ENCODE peak calls at places on chromosomes 4 and X, in seven cellular contexts. W is SK-N-SH; V is cardiac muscle cell; N is HCT116; Q is PC-9; O is colonic mucosa; Y is CD8-positive, alpha-beta T cell. X is an unnamed sample.

GRCh38 chr4:185254434-185254833 is 45.0 kb downstream of the SNX25 start:
- DNase-seq in W (no peak), Y (no peak), N (no peak), V (no peak), Q (no peak), O (no peak), X (peak; percentile 56)

GRCh38 chr4:125225806-125226205 is 88.9 kb upstream of the FAT4 start:
- DNase-seq in O (no peak), W (no peak), Y (no peak), N (no peak), V (no peak), Q (no peak), X (no peak)

GRCh38 chr4:687048-687974 is 1.6 kb downstream of the SLC49A3 start:
- DNase-seq in O (peak; percentile 92), Q (peak; percentile 89), W (peak; percentile 47), V (no peak), Y (no peak), N (peak; percentile 66), X (peak; percentile 88)

GRCh38 chr4:151798678-151799416 is 38.0 kb upstream of the GATB start:
- DNase-seq in N (no peak), V (no peak), Q (no peak), W (no peak), Y (no peak), O (no peak), X (no peak)

GRCh38 chr4:109043286-109043685 is 259.2 kb downstream of the COL25A1 start:
- DNase-seq in O (no peak), W (no peak), V (no peak), Y (no peak), Q (no peak), N (no peak), X (no peak)

GRCh38 chr4:62118558-62118957 is 918.4 kb downstream of the ADGRL3 start:
- DNase-seq in Q (no peak), V (no peak), N (no peak), Y (no peak), W (no peak), O (no peak), X (no peak)

GRCh38 chrX:153791104-153791852 is 2.9 kb downstream of the IDH3G start:
- DNase-seq in N (no peak), W (no peak), Q (no peak), O (no peak), Y (no peak), V (no peak), X (no peak)

GRCh38 chr4:89283226-89283974 is 24.2 kb downstream of the GPRIN3 start:
- DNase-seq in V (no peak), N (no peak), Q (no peak), Y (peak; percentile 37), W (no peak), O (peak; percentile 65), X (peak; percentile 69)

GRCh38 chrX:53831662-53832635 is 145.4 kb upstream of the HUWE1 start:
- DNase-seq in N (peak; percentile 28), W (peak; percentile 45), Y (peak; percentile 9), O (peak; percentile 29), Q (peak; percentile 62), V (peak; percentile 10), X (peak; percentile 29)

GRCh38 chr4:134243742-134244713 is 42.4 kb upstream of the PABPC4L start:
- DNase-seq in W (no peak), Y (no peak), Q (no peak), V (no peak), O (no peak), N (no peak), X (no peak)

GRCh38 chrX:70422886-70423336 is at the start of gene GDPD2:
- DNase-seq in O (peak; percentile 37), N (no peak), Y (no peak), Q (peak; percentile 31), V (peak; percentile 52), W (peak; percentile 46), X (peak; percentile 22)

GRCh38 chrX:87338510-87338909 is 179.1 kb upstream of the KLHL4 start:
- DNase-seq in O (no peak), N (no peak), V (peak; percentile 48), Y (no peak), Q (no peak), W (no peak), X (peak; percentile 53)
- TF ChIP-seq CTCF in O (no peak), N (no peak), V (peak; percentile 24), Y (no peak), Q (peak; percentile 32), W (peak; percentile 56), X (peak; percentile 33)

DNA sequence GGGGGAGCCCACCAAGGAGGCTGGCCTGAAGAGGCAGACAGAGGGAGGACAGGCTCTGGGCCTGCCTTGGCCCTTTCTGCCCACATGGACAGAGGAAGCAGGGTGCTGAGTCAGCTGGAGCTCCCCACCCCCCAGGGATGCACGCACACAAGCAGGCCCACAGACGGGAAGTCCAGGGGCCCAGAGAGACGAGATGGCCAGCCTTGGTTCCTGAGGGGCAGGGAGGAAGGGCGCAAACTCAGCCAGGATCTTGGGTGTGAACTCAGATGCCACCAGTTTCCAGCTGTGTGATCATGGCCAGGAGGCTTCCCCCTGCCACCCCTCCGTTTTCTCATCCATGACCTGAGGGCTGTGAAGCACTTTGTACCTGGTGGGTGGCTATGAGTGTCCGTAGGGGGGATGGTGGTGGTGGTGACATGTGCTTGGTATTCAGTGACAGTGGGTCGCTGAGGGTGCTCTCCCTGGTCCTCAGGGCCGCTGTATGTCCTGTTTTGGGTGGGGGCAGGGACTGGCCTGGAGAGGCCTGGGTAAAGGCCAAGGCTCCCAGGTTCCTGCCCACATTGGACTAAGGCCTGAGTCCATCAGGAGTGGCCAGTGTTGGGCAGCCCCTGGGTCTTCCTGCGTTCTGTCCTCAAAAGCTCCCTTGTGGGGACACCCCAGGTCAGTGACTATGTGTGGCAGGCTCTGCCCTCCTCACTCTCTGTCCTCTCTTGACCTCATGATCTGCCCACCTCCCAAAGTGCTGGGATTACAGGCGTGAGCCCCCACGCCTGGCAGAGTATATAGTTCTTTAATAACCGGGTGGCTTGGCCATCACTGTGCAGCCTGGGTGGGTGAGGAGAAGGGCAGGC is 2.0 kb downstream of the SH3BP2 start:
- DNase-seq in Q (no peak), Y (no peak), N (no peak), W (no peak), O (peak; percentile 61), V (no peak), X (peak; percentile 86)
- H3K4me3 ChIP-seq in Q (peak overlapping the region; percentile 59), Y (no peak overlapping the region), N (no peak overlapping the region), W (peak overlapping the region; percentile 65), O (peak overlapping the region; percentile 78), V (no peak overlapping the region), X (peak overlapping the region; percentile 65)

DNA sequence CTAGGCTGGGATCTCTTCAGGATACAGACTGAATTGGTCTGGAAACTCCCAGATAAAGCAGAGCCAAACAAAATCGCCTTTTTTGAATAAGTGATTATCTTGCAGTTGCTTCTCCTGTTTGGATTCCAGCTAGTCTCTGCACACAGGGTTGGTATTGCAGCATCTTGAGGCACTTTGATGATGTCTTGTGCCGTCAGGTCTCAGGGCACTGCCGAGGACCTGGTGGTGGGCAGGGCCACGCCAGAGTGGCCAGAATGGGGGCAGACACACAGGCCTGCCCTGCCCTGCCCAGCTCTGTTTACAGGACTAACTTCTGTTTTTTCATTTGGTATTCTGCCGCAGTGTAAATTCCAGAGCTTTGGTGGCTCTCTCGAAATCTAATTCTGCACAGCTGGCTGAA is 276.1 kb downstream of the NR3C2 start:
- DNase-seq in W (no peak), O (no peak), Y (no peak), V (no peak), Q (no peak), N (no peak), X (peak; percentile 27)
- TF ChIP-seq CTCF in W (no peak), O (no peak), Y (no peak), V (no peak), Q (no peak), N (no peak), X (no peak)

GRCh38 chr4:78776729-78777555 is 792 bp downstream of the BMP2K start:
- DNase-seq in N (peak; percentile 28), Q (peak; percentile 11), W (peak; percentile 54), Y (peak; percentile 25), V (peak; percentile 56), O (peak; percentile 62), X (peak; percentile 56)

GRCh38 chr4:78779280-78779679 is 3.1 kb downstream of the BMP2K start:
- DNase-seq in V (no peak), W (no peak), N (no peak), Q (no peak), Y (no peak), O (no peak), X (no peak)

GRCh38 chr4:78777556-78777900 is 1.4 kb downstream of the BMP2K start:
- DNase-seq in W (no peak), Q (no peak), O (no peak), V (no peak), N (no peak), Y (no peak), X (no peak)

GRCh38 chr4:78780093-78780492 is 3.9 kb downstream of the BMP2K start:
- DNase-seq in O (no peak), Y (no peak), W (no peak), N (no peak), V (no peak), Q (no peak), X (no peak)

GRCh38 chr4:78778530-78778929 is 2.4 kb downstream of the BMP2K start:
- DNase-seq in V (no peak), W (no peak), Y (no peak), Q (no peak), O (no peak), N (no peak), X (no peak)
- H3K4me3 ChIP-seq in V (no peak overlapping the region), W (no peak overlapping the region), Y (no peak overlapping the region), Q (no peak overlapping the region), O (no peak overlapping the region), N (no peak overlapping the region), X (peak overlapping the region; percentile 88)